ENCODE peak calls at places on chromosomes 4 and X, in seven cellular contexts. V is HCT116, U is K562, M is WTC11, Q is HEK293T, F is H1, I is GM12878. N is an unnamed sample.

GRCh38 chr4:3679071-3679825 is 86.9 kb upstream of the ADRA2C start:
- DNase-seq in V (no peak), U (no peak), M (peak; percentile 8), Q (no peak), F (no peak), I (no peak), N (no peak)

GRCh38 chr4:87038837-87039715 is 104.3 kb downstream of the AFF1 start:
- DNase-seq in V (no peak), U (no peak), M (peak; percentile 52), Q (peak; percentile 33), F (no peak), I (no peak), N (no peak)

GRCh38 chr4:14096406-14096965 is 469.0 kb upstream of the BOD1L1 start:
- DNase-seq in V (no peak), U (no peak), M (no peak), Q (no peak), F (no peak), I (no peak), N (no peak)

GRCh38 chr4:154944996-154945395 is 163.9 kb downstream of the RBM46 start:
- DNase-seq in V (no peak), U (no peak), M (no peak), Q (no peak), F (no peak), I (no peak), N (no peak)

GRCh38 chr4:87118826-87119225 is 101.6 kb downstream of the KLHL8 start:
- DNase-seq in V (no peak), U (no peak), M (no peak), Q (no peak), F (no peak), I (no peak), N (no peak)

GRCh38 chr4:110041742-110042141 is 129.1 kb downstream of the EGF start:
- DNase-seq in V (no peak), U (no peak), M (no peak), Q (no peak), F (no peak), I (no peak), N (peak; percentile 72)

GRCh38 chr4:8310306-8310705 is 40.8 kb downstream of the HTRA3 start:
- DNase-seq in V (no peak), U (no peak), M (peak; percentile 5), Q (no peak), F (no peak), I (no peak), N (no peak)

GRCh38 chr4:61068745-61069144 is 131.4 kb upstream of the ADGRL3 start:
- DNase-seq in V (no peak), U (no peak), M (no peak), Q (no peak), F (no peak), I (no peak), N (no peak)

GRCh38 chr4:145481164-145481941 is at the start of gene SMAD1:
- DNase-seq in V (peak; percentile 57), U (peak; percentile 18), M (peak; percentile 79), Q (peak; percentile 71), F (no peak), I (no peak), N (peak; percentile 53)

GRCh38 chr4:176377705-176378302 is 58.0 kb downstream of the SPCS3 start:
- DNase-seq in V (peak; percentile 27), U (no peak), M (no peak), Q (peak; percentile 10), F (no peak), I (no peak), N (no peak)

GRCh38 chr4:83393908-83394307 is 59.3 kb upstream of the HPSE start:
- DNase-seq in V (no peak), U (no peak), M (no peak), Q (no peak), F (no peak), I (no peak), N (no peak)
- TF ChIP-seq SP1 in V (no peak), U (no peak), M (no peak), Q (no peak), F (no peak), I (no peak), N (no peak)

DNA sequence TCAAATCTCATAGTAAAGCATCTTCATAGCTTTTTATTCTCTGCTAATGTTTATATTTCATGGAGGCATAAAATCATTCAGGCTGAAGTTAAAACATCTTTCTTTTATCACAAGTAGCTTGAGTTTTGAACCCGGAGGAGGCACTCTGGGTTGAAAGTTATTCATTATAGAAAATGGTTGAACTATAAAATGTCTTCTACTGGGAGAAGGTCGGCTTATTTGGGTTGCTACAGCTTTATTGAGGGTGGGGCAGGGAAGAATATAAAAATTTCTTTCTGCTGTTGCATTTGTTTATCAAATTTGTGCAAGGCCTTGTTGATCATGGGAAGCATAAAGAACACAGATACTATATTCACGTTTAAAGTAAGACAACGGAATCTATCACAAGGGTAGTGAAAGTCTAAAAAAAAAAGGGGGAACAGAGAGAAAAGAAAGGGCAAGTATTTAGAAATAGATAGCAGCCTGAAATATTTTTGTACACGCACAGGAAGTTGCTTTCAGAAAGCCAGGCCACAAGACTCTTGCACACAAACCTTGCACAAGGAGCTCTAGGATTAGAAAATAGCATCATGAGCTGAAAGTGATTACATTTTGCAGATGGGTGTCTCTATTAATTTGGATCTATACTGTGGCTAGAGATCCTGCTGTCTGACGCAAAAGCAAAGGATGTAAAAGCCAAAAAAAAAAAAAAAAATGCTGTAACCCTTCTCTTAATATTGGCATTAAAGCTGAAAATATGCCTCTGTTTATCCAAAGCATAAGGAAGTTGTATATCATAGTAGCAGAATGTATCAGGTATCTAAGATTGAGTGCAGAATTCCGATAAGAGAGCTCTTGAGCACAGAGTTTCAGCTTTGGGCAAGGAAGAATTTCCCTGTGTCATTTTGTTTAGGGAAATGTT is 37.2 kb upstream of the FAM9C start:
- DNase-seq in V (no peak), U (no peak), M (no peak), Q (no peak), F (no peak), I (peak; percentile 77), N (no peak)
- TF ChIP-seq SP1 in V (no peak), U (no peak), M (no peak), Q (no peak), F (no peak), I (no peak), N (no peak)

GRCh38 chr4:6727081-6727942 is 11.3 kb downstream of the BLOC1S4 start:
- DNase-seq in V (no peak), U (peak; percentile 45), M (no peak), Q (no peak), F (no peak), I (no peak), N (no peak)

GRCh38 chr4:6730603-6731300 is 14.8 kb downstream of the BLOC1S4 start:
- DNase-seq in V (no peak), U (peak; percentile 76), M (no peak), Q (no peak), F (no peak), I (no peak), N (no peak)

GRCh38 chr4:6731301-6731641 is 15.3 kb downstream of the BLOC1S4 start:
- DNase-seq in V (no peak), U (no peak), M (no peak), Q (no peak), F (no peak), I (no peak), N (no peak)

GRCh38 chr4:6727943-6728250 is 11.9 kb downstream of the BLOC1S4 start:
- DNase-seq in V (no peak), U (no peak), M (no peak), Q (no peak), F (no peak), I (no peak), N (no peak)

GRCh38 chr4:6728320-6729029 is 12.5 kb downstream of the BLOC1S4 start:
- DNase-seq in V (no peak), U (no peak), M (no peak), Q (no peak), F (no peak), I (no peak), N (no peak)
- TF ChIP-seq SP1 in V (no peak), U (no peak), M (no peak), Q (no peak), F (no peak), I (no peak), N (no peak)

GRCh38 chr4:26141916-26142638 is 178.7 kb upstream of the RBPJ start:
- DNase-seq in V (no peak), U (no peak), M (no peak), Q (no peak), F (no peak), I (no peak), N (no peak)
- TF ChIP-seq SP1 in V (no peak), U (no peak), M (no peak), Q (no peak), F (no peak), I (no peak), N (no peak)

GRCh38 chr4:130077275-130077674 is 981.3 kb downstream of the C4orf33 start:
- DNase-seq in V (no peak), U (no peak), M (no peak), Q (no peak), F (no peak), I (no peak), N (no peak)

GRCh38 chr4:130080872-130081451 is 985.0 kb downstream of the C4orf33 start:
- DNase-seq in V (no peak), U (no peak), M (no peak), Q (no peak), F (no peak), I (no peak), N (no peak)
- TF ChIP-seq SP1 in V (no peak), U (no peak), M (no peak), Q (no peak), F (no peak), I (no peak), N (no peak)

N was measured in HepG2.